ENCODE peak calls at places on chromosomes 13 and 19, in five cellular contexts. R is upper lobe of left lung, A is uterus, Q is AG10803, P is cardiac fibroblast. G is an unnamed sample.

GRCh38 chr13:43405457-43405856 is 381.3 kb downstream of the ENOX1 start:
- DNase-seq in A (no peak), R (no peak), P (peak; percentile 86), Q (peak; percentile 63), G (peak; percentile 83)

GRCh38 chr19:3658004-3658822 is 31.6 kb upstream of the CACTIN start:
- DNase-seq in R (no peak), P (no peak), Q (no peak), A (no peak), G (no peak)

GRCh38 chr13:98507060-98507797 is 69.7 kb downstream of the STK24 start:
- DNase-seq in A (no peak), R (peak; percentile 48), P (no peak), Q (peak; percentile 65), G (peak; percentile 27)

GRCh38 chr19:16462757-16463250 is 9.0 kb downstream of the EPS15L1 start:
- DNase-seq in P (peak; percentile 72), R (no peak), Q (no peak), A (no peak), G (peak; percentile 56)

GRCh38 chr19:9406798-9407352 is 28.5 kb downstream of the ZNF266 start:
- DNase-seq in R (peak; percentile 52), Q (peak; percentile 84), P (peak; percentile 94), A (peak; percentile 59), G (peak; percentile 88)

GRCh38 chr19:49432141-49433073 is 7.2 kb downstream of the GFY start:
- DNase-seq in R (no peak), A (no peak), Q (no peak), P (no peak), G (no peak)

GRCh38 chr19:13087295-13087694 is 15.4 kb downstream of the LYL1 start:
- DNase-seq in P (no peak), A (no peak), Q (no peak), R (no peak), G (no peak)

GRCh38 chr13:29925457-29925856 is 75.0 kb upstream of the UBL3 start:
- DNase-seq in A (peak; percentile 73), R (no peak), P (peak; percentile 86), Q (peak; percentile 97), G (peak; percentile 86)

GRCh38 chr13:80083516-80084085 is 257.3 kb downstream of the SPRY2 start:
- DNase-seq in Q (peak; percentile 59), P (peak; percentile 67), A (no peak), R (no peak), G (peak; percentile 69)

GRCh38 chr19:29528946-29529645 is 3.3 kb downstream of the VSTM2B start:
- DNase-seq in A (no peak), P (no peak), R (peak; percentile 62), Q (no peak), G (no peak)

GRCh38 chr19:49583239-49583638 is 2.1 kb downstream of the PRRG2 start:
- DNase-seq in P (no peak), A (no peak), Q (no peak), R (no peak), G (no peak)

GRCh38 chr13:22726721-22727120 is 454.1 kb upstream of the SGCG start:
- DNase-seq in R (no peak), Q (no peak), A (no peak), P (no peak), G (no peak)

GRCh38 chr13:102769679-102770078 is 3.9 kb downstream of the TEX30 start:
- DNase-seq in Q (no peak), A (no peak), R (no peak), P (peak; percentile 19), G (peak; percentile 31)
- TF ChIP-seq CTCF in Q (no peak), A (no peak), R (no peak), P (no peak), G (peak; percentile 9)

GRCh38 chr19:5355693-5356092 is 15.1 kb upstream of the PTPRS start:
- DNase-seq in A (no peak), Q (no peak), R (no peak), P (no peak), G (no peak)

GRCh38 chr19:5356428-5356827 is 15.8 kb upstream of the PTPRS start:
- DNase-seq in A (no peak), Q (no peak), P (no peak), R (no peak), G (peak; percentile 28)

GRCh38 chr19:5352229-5352763 is 11.7 kb upstream of the PTPRS start:
- DNase-seq in Q (no peak), A (no peak), R (no peak), P (no peak), G (no peak)

GRCh38 chr19:5355076-5355475 is 14.5 kb upstream of the PTPRS start:
- DNase-seq in Q (no peak), P (no peak), R (no peak), A (no peak), G (no peak)

GRCh38 chr19:5354403-5354802 is 13.8 kb upstream of the PTPRS start:
- DNase-seq in A (no peak), Q (no peak), P (peak; percentile 29), R (no peak), G (peak; percentile 19)
- TF ChIP-seq CTCF in A (no peak), Q (peak; percentile 27), P (peak; percentile 36), R (no peak), G (peak; percentile 39)

DNA sequence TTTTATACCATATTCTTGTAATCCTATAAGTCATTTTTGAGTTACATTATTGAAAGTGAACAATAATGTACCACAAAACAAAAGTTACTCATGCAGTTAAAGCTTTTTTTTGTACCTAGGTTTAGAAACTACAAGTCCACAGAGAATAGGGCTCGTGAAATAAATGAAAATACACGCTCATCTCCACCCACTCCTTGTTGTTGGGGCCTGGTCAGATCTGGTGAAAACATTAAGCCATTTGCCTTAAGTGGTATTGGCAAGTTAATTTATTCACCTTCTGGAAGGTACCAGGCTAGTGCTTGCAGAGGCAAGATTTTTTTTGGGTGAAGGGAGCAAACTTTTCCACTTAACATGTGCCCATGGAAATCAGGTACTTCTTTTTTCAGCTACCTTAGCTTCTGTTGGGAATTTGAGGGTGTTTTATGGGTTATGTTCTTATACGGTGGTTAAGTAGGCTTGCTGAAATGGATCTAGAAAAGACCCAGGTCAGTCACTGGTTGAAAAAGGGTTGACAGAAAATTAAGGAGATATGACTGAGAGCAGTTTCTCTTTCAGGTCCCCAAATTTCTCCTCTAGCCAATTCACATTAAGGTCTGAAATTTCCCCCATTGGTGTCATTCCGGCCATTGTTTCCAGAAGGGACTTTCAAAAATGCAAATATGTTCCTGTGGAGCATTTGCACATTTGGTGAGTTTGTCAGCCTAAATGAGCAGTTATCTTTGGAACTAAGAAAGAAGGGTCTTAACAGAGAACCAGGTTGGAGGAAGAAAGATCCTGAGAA is 143.3 kb downstream of the KCNRG start:
- DNase-seq in Q (no peak), R (no peak), P (no peak), A (no peak), G (no peak)
- TF ChIP-seq CTCF in Q (no peak), R (no peak), P (no peak), A (no peak), G (no peak)

GRCh38 chr13:79056706-79057105 is 349.3 kb downstream of the RBM26 start:
- DNase-seq in A (no peak), Q (no peak), R (no peak), P (no peak), G (no peak)
- TF ChIP-seq CTCF in A (no peak), Q (no peak), R (no peak), P (no peak), G (no peak)

GRCh38 chr19:18768046-18768771 is 22.9 kb downstream of the COMP start:
- DNase-seq in R (peak; percentile 74), Q (no peak), A (no peak), P (no peak), G (no peak)
- TF ChIP-seq CTCF in R (no peak), Q (no peak), A (no peak), P (no peak), G (no peak)

GRCh38 chr13:25939961-25940687 is 111.7 kb downstream of the SHISA2 start:
- DNase-seq in Q (no peak), R (no peak), P (no peak), A (no peak), G (no peak)

GRCh38 chr13:25945596-25945995 is 106.2 kb downstream of the SHISA2 start:
- DNase-seq in Q (no peak), A (no peak), P (no peak), R (peak; percentile 61), G (no peak)

GRCh38 chr13:25948910-25949309 is 102.9 kb downstream of the SHISA2 start:
- DNase-seq in A (no peak), Q (no peak), R (no peak), P (no peak), G (no peak)

GRCh38 chr13:25943081-25943480 is 108.7 kb downstream of the SHISA2 start:
- DNase-seq in A (no peak), R (no peak), P (no peak), Q (no peak), G (no peak)

GRCh38 chr13:25943666-25944065 is 108.2 kb downstream of the SHISA2 start:
- DNase-seq in P (peak; percentile 17), A (no peak), R (no peak), Q (peak; percentile 38), G (no peak)
- TF ChIP-seq CTCF in P (no peak), A (no peak), R (no peak), Q (no peak), G (no peak)

GRCh38 chr13:70311175-70311574 is 202.9 kb upstream of the KLHL1 start:
- DNase-seq in Q (no peak), P (no peak), A (no peak), R (no peak), G (no peak)

DNA sequence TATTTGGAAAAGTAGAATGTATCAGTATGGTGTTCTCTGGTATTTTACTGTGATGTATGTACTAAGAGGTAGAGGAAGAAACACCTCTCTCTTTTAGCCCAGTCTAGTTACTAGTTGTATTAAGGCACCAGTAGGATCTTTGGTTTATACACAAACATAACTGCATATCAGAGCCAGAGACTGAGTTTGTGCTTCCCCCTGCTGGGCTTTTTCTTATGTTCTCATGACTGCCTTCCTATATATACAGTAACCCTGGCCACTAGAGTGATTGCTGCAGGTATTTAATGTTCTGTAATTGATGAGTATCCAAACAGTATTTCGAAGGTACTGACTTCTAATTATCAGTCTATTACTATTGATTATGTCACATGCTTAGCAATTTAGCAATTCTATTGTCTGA is 202.5 kb upstream of the KLHL1 start:
- DNase-seq in Q (no peak), P (no peak), R (no peak), A (no peak), G (no peak)
- TF ChIP-seq CTCF in Q (no peak), P (no peak), R (no peak), A (no peak), G (no peak)

DNA sequence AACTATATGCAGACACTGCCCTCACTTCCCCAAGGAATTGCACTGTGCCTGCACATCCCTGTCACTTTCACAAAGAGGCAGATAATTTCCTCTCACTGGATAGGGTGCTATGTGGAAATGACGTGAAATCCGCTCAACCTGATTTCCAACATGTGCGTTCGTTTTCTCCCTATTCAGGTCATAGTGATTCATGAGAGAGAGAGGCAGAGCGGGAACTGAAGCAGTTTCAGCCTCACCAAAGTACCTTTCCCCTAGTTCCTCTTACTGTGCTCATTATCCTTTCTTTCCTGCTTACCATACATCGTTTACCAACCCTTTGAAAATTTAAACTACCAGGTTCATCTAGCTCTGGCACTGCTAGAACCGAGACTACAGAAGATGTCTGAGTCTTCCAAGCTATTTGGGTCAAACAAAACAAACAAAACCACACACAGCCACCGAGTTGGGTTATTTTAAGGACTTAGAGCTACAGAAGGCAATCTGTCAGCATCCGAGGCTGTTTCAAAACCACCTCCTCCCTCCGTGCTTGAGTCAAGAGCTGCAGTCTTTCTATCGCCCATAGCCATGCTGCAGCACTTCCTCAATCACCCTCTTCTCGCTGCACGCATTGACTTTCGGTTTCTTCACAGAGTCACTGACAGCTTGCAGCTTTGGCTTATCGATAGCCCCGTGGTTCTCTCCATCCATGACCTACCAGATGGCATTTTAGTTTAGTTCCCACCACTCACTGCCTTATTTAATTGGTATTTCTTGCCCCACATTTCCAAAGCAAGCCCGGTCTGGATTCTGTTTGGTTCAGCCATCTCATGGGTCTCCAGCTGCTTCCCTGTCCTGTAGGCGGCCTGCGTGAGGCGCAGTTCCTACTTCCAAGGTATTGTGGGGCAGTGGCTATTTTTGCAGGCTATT is 1395.8 kb downstream of the EFNB2 start:
- DNase-seq in R (no peak), P (peak; percentile 50), Q (peak; percentile 4), A (no peak), G (peak; percentile 51)
- TF ChIP-seq CTCF in R (peak; percentile 15), P (peak; percentile 51), Q (peak; percentile 24), A (no peak), G (peak; percentile 43)